ENCODE peak calls at places on chromosomes 12 and 14, in five cellular contexts. One of them, this sample, is unnamed.

GRCh38 chr14:88695873-88696272 is 96.9 kb downstream of the EML5 start:
- DNase-seq in AG10803: peak
- DNase-seq in SK-N-SH: no peak
- DNase-seq in CD4-positive, alpha-beta T cell: no peak
- DNase-seq in hepatocyte: no peak
- DNase-seq in this sample: no peak

GRCh38 chr14:95328876-95329503 is 9.3 kb upstream of the CLMN start:
- DNase-seq in hepatocyte: no peak
- DNase-seq in SK-N-SH: peak
- DNase-seq in CD4-positive, alpha-beta T cell: no peak
- DNase-seq in AG10803: no peak
- DNase-seq in this sample: no peak

GRCh38 chr12:121467638-121468403 is 67.9 kb downstream of the RNF34 start:
- DNase-seq in AG10803: no peak
- DNase-seq in CD4-positive, alpha-beta T cell: no peak
- DNase-seq in hepatocyte: peak
- DNase-seq in SK-N-SH: no peak
- DNase-seq in this sample: no peak

GRCh38 chr12:62190921-62191746 is 69.1 kb upstream of the USP15 start:
- DNase-seq in CD4-positive, alpha-beta T cell: peak
- DNase-seq in AG10803: no peak
- DNase-seq in SK-N-SH: peak
- DNase-seq in hepatocyte: peak
- DNase-seq in this sample: no peak

GRCh38 chr14:21096889-21097615 is 1.4 kb downstream of the ZNF219 start:
- DNase-seq in hepatocyte: no peak
- DNase-seq in SK-N-SH: peak
- DNase-seq in CD4-positive, alpha-beta T cell: no peak
- DNase-seq in AG10803: no peak
- DNase-seq in this sample: no peak

GRCh38 chr14:51394391-51394790 is 154.3 kb downstream of the TMX1 start:
- DNase-seq in hepatocyte: no peak
- DNase-seq in AG10803: peak
- DNase-seq in SK-N-SH: no peak
- DNase-seq in CD4-positive, alpha-beta T cell: no peak
- DNase-seq in this sample: no peak

GRCh38 chr14:63266106-63266505 is 52.6 kb downstream of the GPHB5 start:
- DNase-seq in SK-N-SH: no peak
- DNase-seq in AG10803: no peak
- DNase-seq in hepatocyte: no peak
- DNase-seq in CD4-positive, alpha-beta T cell: no peak
- DNase-seq in this sample: no peak

GRCh38 chr12:110536834-110537604 is 34.9 kb downstream of the RAD9B start:
- DNase-seq in CD4-positive, alpha-beta T cell: no peak
- DNase-seq in AG10803: peak
- DNase-seq in SK-N-SH: no peak
- DNase-seq in hepatocyte: no peak
- DNase-seq in this sample: no peak

GRCh38 chr14:31024042-31024480 is 1.4 kb upstream of the AP4S1 start:
- DNase-seq in SK-N-SH: no peak
- DNase-seq in CD4-positive, alpha-beta T cell: no peak
- DNase-seq in AG10803: no peak
- DNase-seq in hepatocyte: no peak
- DNase-seq in this sample: no peak

DNA sequence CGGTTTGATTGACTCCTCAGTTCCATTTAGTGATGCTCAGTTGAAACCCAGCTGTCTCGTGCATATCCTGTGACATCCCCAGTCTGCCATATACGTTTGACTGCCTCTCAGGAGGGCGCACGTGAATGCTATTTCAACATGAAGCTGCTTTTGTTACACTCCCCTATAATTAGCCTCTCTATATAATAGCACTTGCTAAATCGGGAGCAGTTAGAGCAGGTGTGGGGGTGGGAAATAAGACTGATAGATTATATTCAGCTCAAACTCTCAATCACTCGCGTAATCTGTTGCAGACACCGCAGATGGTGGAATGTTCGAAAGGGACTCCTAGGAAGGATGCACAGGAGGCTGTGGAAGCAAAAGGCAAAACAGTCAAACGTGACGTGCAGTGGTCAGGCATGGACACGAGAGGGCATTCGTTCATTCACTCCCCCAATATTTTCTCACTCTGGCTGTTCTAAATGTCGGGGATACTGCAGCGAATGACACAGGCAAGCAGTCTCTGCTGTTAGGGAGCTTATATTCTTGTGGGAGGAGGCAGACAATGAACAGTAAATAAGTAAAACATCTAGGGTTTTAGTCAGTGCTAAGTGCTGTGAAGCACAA is 29.8 kb downstream of the KCNA1 start:
- DNase-seq in SK-N-SH: no peak
- DNase-seq in AG10803: no peak
- DNase-seq in hepatocyte: no peak
- DNase-seq in CD4-positive, alpha-beta T cell: no peak
- DNase-seq in this sample: no peak
- TF ChIP-seq CTCF in SK-N-SH: peak
- TF ChIP-seq CTCF in AG10803: peak
- TF ChIP-seq CTCF in hepatocyte: no peak
- TF ChIP-seq CTCF in CD4-positive, alpha-beta T cell: no peak
- TF ChIP-seq CTCF in this sample: no peak

DNA sequence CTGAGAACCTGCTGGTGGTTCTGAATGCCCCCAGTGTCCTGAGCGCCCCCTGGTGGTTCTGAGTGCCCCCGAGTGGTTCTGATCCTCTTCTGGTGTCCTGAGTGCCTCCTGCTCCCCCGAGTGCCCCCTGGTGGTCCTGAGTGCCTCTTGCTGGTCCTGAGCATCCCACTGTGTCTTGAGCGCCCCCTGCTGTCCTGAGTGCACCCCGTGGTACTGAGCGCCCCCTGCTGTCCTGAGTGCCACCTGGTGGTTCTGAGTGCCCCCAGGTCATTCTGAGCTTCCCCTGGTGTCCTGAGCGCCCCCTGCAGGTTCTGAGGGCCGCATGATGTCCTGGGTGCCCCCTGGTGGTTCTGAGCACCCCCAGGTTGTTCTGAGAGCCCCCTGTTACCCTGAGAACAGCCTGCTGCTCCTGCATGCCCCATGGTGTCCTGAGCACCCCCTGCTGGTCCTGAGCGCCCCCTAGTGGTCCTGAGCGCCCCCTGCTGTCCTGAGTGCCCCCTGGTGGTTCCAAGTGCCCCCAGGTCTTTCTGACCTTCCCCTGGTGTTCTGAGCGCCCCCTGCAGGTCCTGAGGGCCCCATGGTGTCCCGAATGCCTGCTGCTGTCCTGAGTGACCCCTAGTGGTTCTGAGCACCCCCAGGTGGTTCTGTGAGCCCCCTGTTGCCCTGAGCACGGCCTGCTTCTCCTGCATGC is 1165.4 kb downstream of the TMEM121 start:
- DNase-seq in SK-N-SH: peak
- DNase-seq in hepatocyte: peak
- DNase-seq in CD4-positive, alpha-beta T cell: no peak
- DNase-seq in AG10803: no peak
- DNase-seq in this sample: peak
- TF ChIP-seq CTCF in SK-N-SH: peak
- TF ChIP-seq CTCF in hepatocyte: no peak
- TF ChIP-seq CTCF in CD4-positive, alpha-beta T cell: peak
- TF ChIP-seq CTCF in AG10803: no peak
- TF ChIP-seq CTCF in this sample: peak

GRCh38 chr14:35336171-35337073 is 44.2 kb downstream of the PSMA6 start:
- DNase-seq in AG10803: peak
- DNase-seq in SK-N-SH: peak
- DNase-seq in hepatocyte: peak
- DNase-seq in CD4-positive, alpha-beta T cell: no peak
- DNase-seq in this sample: no peak
- TF ChIP-seq CTCF in AG10803: no peak
- TF ChIP-seq CTCF in SK-N-SH: no peak
- TF ChIP-seq CTCF in hepatocyte: no peak
- TF ChIP-seq CTCF in CD4-positive, alpha-beta T cell: no peak
- TF ChIP-seq CTCF in this sample: no peak

GRCh38 chr12:107320031-107320928 is 226.9 kb upstream of the CRY1 start:
- DNase-seq in CD4-positive, alpha-beta T cell: peak
- DNase-seq in hepatocyte: peak
- DNase-seq in AG10803: peak
- DNase-seq in SK-N-SH: peak
- DNase-seq in this sample: peak

GRCh38 chr12:107318554-107318803 is 225.1 kb upstream of the CRY1 start:
- DNase-seq in SK-N-SH: no peak
- DNase-seq in AG10803: peak
- DNase-seq in hepatocyte: no peak
- DNase-seq in CD4-positive, alpha-beta T cell: no peak
- DNase-seq in this sample: peak

GRCh38 chr12:107318804-107319535 is 225.6 kb upstream of the CRY1 start:
- DNase-seq in CD4-positive, alpha-beta T cell: no peak
- DNase-seq in AG10803: peak
- DNase-seq in hepatocyte: peak
- DNase-seq in SK-N-SH: peak
- DNase-seq in this sample: peak

GRCh38 chr12:107319536-107320030 is 226.2 kb upstream of the CRY1 start:
- DNase-seq in AG10803: no peak
- DNase-seq in SK-N-SH: peak
- DNase-seq in hepatocyte: peak
- DNase-seq in CD4-positive, alpha-beta T cell: no peak
- DNase-seq in this sample: no peak

GRCh38 chr12:107317751-107318553 is 224.6 kb upstream of the CRY1 start:
- DNase-seq in SK-N-SH: peak
- DNase-seq in AG10803: peak
- DNase-seq in hepatocyte: peak
- DNase-seq in CD4-positive, alpha-beta T cell: peak
- DNase-seq in this sample: peak
- TF ChIP-seq CTCF in SK-N-SH: no peak
- TF ChIP-seq CTCF in AG10803: peak
- TF ChIP-seq CTCF in hepatocyte: peak
- TF ChIP-seq CTCF in CD4-positive, alpha-beta T cell: peak
- TF ChIP-seq CTCF in this sample: peak

GRCh38 chr12:22530-23201 is 43.9 kb upstream of the IQSEC3 start:
- DNase-seq in CD4-positive, alpha-beta T cell: no peak
- DNase-seq in hepatocyte: no peak
- DNase-seq in SK-N-SH: no peak
- DNase-seq in AG10803: no peak
- DNase-seq in this sample: no peak

GRCh38 chr12:21301-22189 is 45.0 kb upstream of the IQSEC3 start:
- DNase-seq in AG10803: no peak
- DNase-seq in CD4-positive, alpha-beta T cell: no peak
- DNase-seq in SK-N-SH: no peak
- DNase-seq in hepatocyte: no peak
- DNase-seq in this sample: no peak

GRCh38 chr12:20757-21156 is 45.8 kb upstream of the IQSEC3 start:
- DNase-seq in CD4-positive, alpha-beta T cell: no peak
- DNase-seq in SK-N-SH: no peak
- DNase-seq in AG10803: no peak
- DNase-seq in hepatocyte: no peak
- DNase-seq in this sample: no peak

DNA sequence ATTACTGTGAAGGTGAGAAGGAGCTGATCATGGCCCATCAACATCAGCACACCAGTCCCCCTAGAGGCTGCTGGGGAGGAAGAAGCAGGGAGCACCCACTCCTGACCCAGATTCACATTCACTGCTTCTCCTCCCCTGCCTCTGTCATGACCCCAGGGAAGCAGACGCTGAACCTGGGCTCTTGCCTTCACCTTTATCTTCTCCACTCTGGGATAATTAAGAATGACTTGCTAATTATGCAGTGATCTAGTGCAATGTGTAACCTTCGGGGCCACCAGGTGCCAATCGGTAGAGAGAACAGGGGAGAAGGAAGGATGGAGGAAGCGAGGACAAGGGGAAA is 44.4 kb upstream of the IQSEC3 start:
- DNase-seq in CD4-positive, alpha-beta T cell: no peak
- DNase-seq in AG10803: no peak
- DNase-seq in SK-N-SH: peak
- DNase-seq in hepatocyte: no peak
- DNase-seq in this sample: no peak
- TF ChIP-seq CTCF in CD4-positive, alpha-beta T cell: no peak
- TF ChIP-seq CTCF in AG10803: peak
- TF ChIP-seq CTCF in SK-N-SH: no peak
- TF ChIP-seq CTCF in hepatocyte: no peak
- TF ChIP-seq CTCF in this sample: no peak

DNA sequence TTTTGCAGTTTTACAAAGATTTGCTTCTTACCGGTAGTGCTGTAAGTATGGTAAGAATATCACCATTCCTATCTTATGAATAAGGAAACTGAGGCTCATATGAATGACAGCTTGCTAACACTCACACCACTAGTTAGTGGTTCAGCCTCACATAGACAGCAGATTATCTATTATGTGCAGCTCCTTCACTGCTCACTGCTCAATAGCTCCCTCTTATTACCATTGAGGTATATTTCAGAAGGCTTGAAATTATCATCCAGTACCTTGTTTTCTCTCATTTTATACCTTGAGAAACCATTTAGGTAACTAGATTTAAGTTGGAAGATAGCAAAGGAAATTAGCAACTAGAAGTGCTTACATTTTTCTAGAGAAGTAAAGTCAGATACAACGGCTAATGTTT is 15.5 kb downstream of the RIC8B start:
- DNase-seq in AG10803: no peak
- DNase-seq in SK-N-SH: no peak
- DNase-seq in hepatocyte: no peak
- DNase-seq in CD4-positive, alpha-beta T cell: no peak
- DNase-seq in this sample: no peak
- TF ChIP-seq CTCF in AG10803: no peak
- TF ChIP-seq CTCF in SK-N-SH: no peak
- TF ChIP-seq CTCF in hepatocyte: peak
- TF ChIP-seq CTCF in CD4-positive, alpha-beta T cell: no peak
- TF ChIP-seq CTCF in this sample: peak

DNA sequence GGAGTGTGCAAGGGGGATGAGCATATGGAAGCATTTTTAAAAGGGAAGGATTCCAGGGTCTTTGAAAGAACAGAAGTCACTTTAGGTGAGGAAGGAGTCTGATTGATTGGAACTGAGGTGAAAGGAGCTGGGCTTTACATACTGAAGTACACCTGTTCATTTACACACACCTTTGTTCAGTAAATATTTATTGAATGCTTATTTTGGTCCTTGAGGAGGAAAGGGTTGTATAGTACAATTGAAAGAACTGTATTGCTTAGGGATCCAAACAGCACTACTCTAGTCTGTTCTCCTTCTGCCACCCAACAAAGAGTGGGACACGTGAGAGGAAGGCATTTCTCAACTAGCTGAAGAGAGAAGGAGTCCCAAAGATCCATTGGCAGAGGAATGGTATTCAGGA is 63.9 kb downstream of the APAF1 start:
- DNase-seq in CD4-positive, alpha-beta T cell: no peak
- DNase-seq in hepatocyte: no peak
- DNase-seq in AG10803: no peak
- DNase-seq in SK-N-SH: no peak
- DNase-seq in this sample: no peak
- TF ChIP-seq CTCF in CD4-positive, alpha-beta T cell: no peak
- TF ChIP-seq CTCF in hepatocyte: no peak
- TF ChIP-seq CTCF in AG10803: no peak
- TF ChIP-seq CTCF in SK-N-SH: no peak
- TF ChIP-seq CTCF in this sample: no peak

GRCh38 chr12:5648692-5649338 is 216.9 kb downstream of the NTF3 start:
- DNase-seq in hepatocyte: peak
- DNase-seq in CD4-positive, alpha-beta T cell: no peak
- DNase-seq in AG10803: peak
- DNase-seq in SK-N-SH: no peak
- DNase-seq in this sample: no peak
- TF ChIP-seq CTCF in hepatocyte: peak
- TF ChIP-seq CTCF in CD4-positive, alpha-beta T cell: no peak
- TF ChIP-seq CTCF in AG10803: peak
- TF ChIP-seq CTCF in SK-N-SH: peak
- TF ChIP-seq CTCF in this sample: peak

This sample was measured in type B pancreatic cell.